ENCODE peak calls at places on chromosomes 3 and 15, in four cellular contexts. X, D, C and V are unnamed samples.

GRCh38 chr3:127052121-127052561 is 69.2 kb downstream of the PLXNA1 start:
- DNase-seq in D (no peak), C (peak), X (no peak), V (no peak)

GRCh38 chr15:42772126-42772525 is 35.2 kb upstream of the CDAN1 start:
- DNase-seq in X (no peak), D (peak), C (no peak), V (peak)

GRCh38 chr3:63912768-63913588 is 795 bp upstream of the SCAANT1 start:
- DNase-seq in D (peak), C (peak), X (no peak), V (peak)

GRCh38 chr3:159607856-159608255 is 380.8 kb upstream of the IL12A start:
- DNase-seq in C (no peak), X (no peak), D (no peak), V (no peak)

GRCh38 chr3:112656045-112656444 is 15.1 kb upstream of the CCDC80 start:
- DNase-seq in C (peak), X (no peak), D (no peak), V (no peak)

GRCh38 chr3:48398701-48399386 is 26.8 kb downstream of the FBXW12 start:
- DNase-seq in C (no peak), D (no peak), X (no peak), V (no peak)

GRCh38 chr3:154931484-154931883 is 148.6 kb upstream of the MME start:
- DNase-seq in C (peak), D (no peak), X (no peak), V (no peak)

GRCh38 chr3:36196058-36196457 is 184.2 kb upstream of the STAC start:
- DNase-seq in X (no peak), D (peak), C (peak), V (no peak)

GRCh38 chr15:31758126-31758525 is 272.2 kb upstream of the CHRNA7 start:
- DNase-seq in C (peak), D (peak), X (no peak), V (peak)

GRCh38 chr3:196991581-196992460 is 23.2 kb upstream of the PIGZ start:
- DNase-seq in C (no peak), X (peak), D (no peak), V (no peak)

GRCh38 chr15:68808091-68808490 is 12.6 kb downstream of the ANP32A start:
- DNase-seq in C (peak), X (peak), D (no peak), V (no peak)

GRCh38 chr15:45087513-45087912 is 26.5 kb downstream of the DUOX2 start:
- DNase-seq in X (no peak), C (no peak), D (no peak), V (no peak)

GRCh38 chr15:79846539-79846938 is 50.3 kb downstream of the MTHFS start:
- DNase-seq in D (no peak), X (no peak), C (no peak), V (no peak)

GRCh38 chr3:82654708-82655107 is 893.3 kb upstream of the GBE1 start:
- DNase-seq in D (no peak), C (no peak), X (no peak), V (no peak)

GRCh38 chr15:75171408-75171807 is 30.3 kb upstream of the C15orf39 start:
- DNase-seq in D (peak), C (peak), X (no peak), V (peak)

GRCh38 chr15:34583399-34584320 is at the start of gene GOLGA8B:
- DNase-seq in X (peak), C (peak), D (peak), V (peak)

GRCh38 chr3:185313693-185314246 is 49.2 kb upstream of the MAP3K13 start:
- DNase-seq in D (no peak), X (no peak), C (no peak), V (no peak)

GRCh38 chr3:182464513-182465145 is 328.7 kb upstream of the ATP11B start:
- DNase-seq in D (no peak), X (no peak), C (no peak), V (no peak)

GRCh38 chr3:169134194-169134593 is 529.3 kb downstream of the MECOM start:
- DNase-seq in X (no peak), D (peak), C (no peak), V (no peak)

GRCh38 chr3:17235311-17235710 is 350.6 kb downstream of the PLCL2 start:
- DNase-seq in C (no peak), X (no peak), D (no peak), V (no peak)

GRCh38 chr15:59688383-59688887 is 685 bp downstream of the BNIP2 start:
- DNase-seq in D (peak), X (no peak), C (peak), V (peak)

GRCh38 chr3:130897316-130897715 is 3.4 kb downstream of the ATP2C1 start:
- DNase-seq in C (no peak), X (no peak), D (no peak), V (no peak)

GRCh38 chr15:92074646-92075045 is 221.1 kb downstream of the SLCO3A1 start:
- DNase-seq in X (no peak), C (peak), D (no peak), V (no peak)

GRCh38 chr15:64883997-64884511 is 27.6 kb upstream of the ANKDD1A start:
- DNase-seq in C (peak), D (peak), X (peak), V (peak)